ENCODE peak calls at places on chromosomes 4 and X, in four cellular contexts. J is CD4-positive, alpha-beta memory T cell; T is mammary epithelial cell; I is GM23248. W is an unnamed sample. For H3K4me1 and H3K36me3, the result is how much of the 10 kb centered on the place peaks cover.

GRCh38 chr4:159008671-159009070 is 94.2 kb upstream of the RAPGEF2 start:
- DNase-seq in J (no peak), I (no peak), T (no peak), W (no peak)

GRCh38 chrX:70500826-70501225 is 56.2 kb downstream of the DLG3 start:
- DNase-seq in T (no peak), I (no peak), J (no peak), W (no peak)

GRCh38 chr4:128471576-128471975 is 184.0 kb upstream of the PGRMC2 start:
- DNase-seq in I (peak), J (no peak), T (no peak), W (no peak)

GRCh38 chrX:99301990-99302389 is 1108.1 kb downstream of the PCDH19 start:
- DNase-seq in I (peak), T (no peak), J (no peak), W (no peak)

GRCh38 chrX:34578237-34578636 is 78.8 kb downstream of the TMEM47 start:
- DNase-seq in J (no peak), I (peak), T (peak), W (no peak)

GRCh38 chr4:1090036-1090435 is 23.3 kb downstream of the RNF212 start:
- DNase-seq in I (no peak), T (no peak), J (no peak), W (no peak)

GRCh38 chr4:169492436-169493163 is 119.8 kb downstream of the NEK1 start:
- DNase-seq in J (peak), I (peak), T (peak), W (no peak)

GRCh38 chrX:13700380-13700779 is 11.5 kb downstream of the RAB9A start:
- DNase-seq in T (no peak), J (no peak), I (no peak), W (no peak)

GRCh38 chrX:307261-308111 is 11.1 kb downstream of the GTPBP6 start:
- DNase-seq in T (no peak), I (no peak), J (no peak), W (no peak)

GRCh38 chrX:103414561-103414960 is 38.2 kb downstream of the BEX3 start:
- DNase-seq in I (no peak), T (no peak), J (no peak), W (no peak)

GRCh38 chr4:1469596-1470392 is 63.6 kb upstream of the NKX1-1 start:
- DNase-seq in J (no peak), I (no peak), T (peak), W (no peak)

GRCh38 chr4:21002976-21003375 is 302.7 kb downstream of the PACRGL start:
- DNase-seq in J (no peak), I (no peak), T (no peak), W (no peak)

GRCh38 chr4:139509727-139510410 is 46.1 kb downstream of the SETD7 start:
- DNase-seq in J (no peak), I (peak), T (no peak), W (no peak)

GRCh38 chr4:53780736-53781400 is 189.6 kb upstream of the LNX1 start:
- DNase-seq in J (no peak), I (peak), T (no peak), W (no peak)

GRCh38 chr4:84492737-84493091 is 6.4 kb downstream of the NKX6-1 start:
- DNase-seq in T (no peak), I (no peak), J (no peak), W (no peak)

GRCh38 chrX:87236836-87237235 is 280.8 kb upstream of the KLHL4 start:
- DNase-seq in I (no peak), T (no peak), J (no peak), W (no peak)

GRCh38 chrX:41333744-41333993 is 293 bp upstream of the DDX3X start:
- DNase-seq in T (no peak), I (peak), J (no peak), W (no peak)

GRCh38 chr4:96509039-96509741 is 669.3 kb downstream of the PDHA2 start:
- DNase-seq in I (no peak), T (no peak), J (no peak), W (no peak)

GRCh38 chrX:630007-630921 is at the start of gene SHOX:
- DNase-seq in T (no peak), J (no peak), I (no peak), W (no peak)

GRCh38 chr4:38230821-38231583 is 270.8 kb downstream of the PTTG2 start:
- DNase-seq in I (no peak), J (no peak), T (no peak), W (no peak)

GRCh38 chr4:38669233-38669632 is 5.2 kb downstream of the KLF3 start:
- DNase-seq in T (no peak), J (no peak), I (peak), W (no peak)

GRCh38 chr4:850323-850945 is 24.5 kb upstream of the CPLX1 start:
- DNase-seq in I (no peak), J (no peak), T (no peak), W (no peak)

GRCh38 chr4:26206981-26207380 is 113.8 kb upstream of the RBPJ start:
- DNase-seq in I (no peak), J (no peak), T (no peak), W (no peak)

GRCh38 chr4:98939892-98940298 is 11.0 kb upstream of the EIF4E start:
- DNase-seq in J (peak), I (peak), T (peak), W (no peak)

GRCh38 chrX:30971761-30972603 is 82.9 kb upstream of the TAB3 start:
- DNase-seq in T (peak), J (no peak), I (peak), W (no peak)

GRCh38 chr4:94488667-94489066 is 36.9 kb downstream of the PDLIM5 start:
- DNase-seq in T (peak), J (no peak), I (peak), W (no peak)
- H3K4me1 ChIP-seq in T (half or more), J (under half), I (under half), W (under half)

GRCh38 chr4:175456131-175456530 is 355.9 kb downstream of the GPM6A start:
- DNase-seq in I (no peak), T (peak), J (no peak), W (no peak)

GRCh38 chr4:175459571-175459970 is 352.5 kb downstream of the GPM6A start:
- DNase-seq in J (no peak), T (no peak), I (peak), W (no peak)

GRCh38 chr4:175453456-175453855 is 358.6 kb downstream of the GPM6A start:
- DNase-seq in J (no peak), T (no peak), I (no peak), W (no peak)

GRCh38 chr4:175457956-175458355 is 354.1 kb downstream of the GPM6A start:
- DNase-seq in I (no peak), T (peak), J (no peak), W (no peak)
- H3K4me3 ChIP-seq in I (no peak), T (no peak), J (no peak), W (no peak)

DNA sequence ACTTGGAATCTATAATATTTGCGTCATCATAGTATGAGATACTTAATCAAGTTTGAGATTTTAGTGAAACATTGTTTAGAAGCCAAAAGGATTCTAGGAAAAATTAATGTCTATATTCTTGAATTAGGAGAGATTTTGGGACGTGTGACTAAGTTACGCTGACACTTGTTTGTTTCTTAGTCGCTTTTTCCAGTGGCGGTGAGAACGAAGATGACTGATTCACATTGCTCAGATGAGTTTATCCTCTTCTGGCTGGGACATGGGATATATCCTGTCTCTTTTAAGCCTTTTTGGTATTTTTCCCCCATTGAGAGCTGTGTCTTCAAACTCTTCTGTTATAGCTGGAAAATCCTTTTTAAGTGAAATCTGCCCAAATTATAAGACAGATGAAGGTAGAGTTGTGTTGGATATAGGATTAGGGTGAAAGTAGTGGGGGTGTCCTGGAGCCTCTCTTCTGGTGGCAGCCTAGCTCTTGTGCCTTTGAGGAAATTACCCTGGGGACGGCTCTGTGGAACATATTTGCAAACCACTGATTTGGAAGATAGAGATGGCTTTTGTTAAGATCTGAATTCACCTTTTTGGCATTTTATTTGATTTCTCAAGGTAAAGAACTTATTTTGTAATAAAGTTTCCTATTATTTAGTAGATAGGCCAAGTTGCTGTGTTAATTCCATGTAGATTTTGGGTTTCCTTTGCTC is 49.7 kb downstream of the HTT start:
- DNase-seq in J (no peak), I (no peak), T (no peak), W (no peak)
- H3K36me3 ChIP-seq in J (under half), I (under half), T (under half), W (under half)

GRCh38 chr4:48130100-48130499 is 4.0 kb downstream of the TXK start:
- DNase-seq in J (no peak), I (no peak), T (no peak), W (no peak)

GRCh38 chr4:48126621-48127020 is 7.4 kb downstream of the TXK start:
- DNase-seq in J (no peak), I (no peak), T (no peak), W (no peak)

GRCh38 chr4:48129307-48130014 is 4.6 kb downstream of the TXK start:
- DNase-seq in I (no peak), J (no peak), T (no peak), W (no peak)

GRCh38 chr4:48127231-48127881 is 6.7 kb downstream of the TXK start:
- DNase-seq in T (no peak), J (no peak), I (no peak), W (no peak)

DNA sequence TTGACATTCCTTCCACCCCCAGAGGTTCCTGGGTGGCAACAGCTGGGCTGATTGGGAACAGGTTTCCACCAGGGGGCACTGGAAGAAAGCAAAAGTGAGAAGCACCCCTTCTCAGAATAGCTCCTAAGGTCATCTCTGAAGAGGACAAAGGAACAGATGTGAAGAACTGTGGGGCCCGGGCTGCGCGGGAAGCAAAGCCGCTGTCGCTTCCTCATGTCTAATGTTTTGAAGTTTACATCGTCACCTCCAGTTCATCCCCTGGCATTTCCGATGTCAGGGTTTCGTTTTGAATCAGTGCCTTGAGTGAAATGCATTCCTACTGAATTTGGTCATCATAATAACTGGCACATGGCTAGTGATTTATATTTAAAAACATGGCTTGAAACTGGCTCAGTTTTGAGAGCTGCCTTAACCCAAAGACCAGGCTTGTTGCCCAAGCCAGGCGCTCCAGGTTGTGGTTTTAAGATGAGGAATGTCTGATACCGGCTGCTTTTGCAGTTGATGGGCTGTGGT is 6.1 kb downstream of the TXK start:
- DNase-seq in J (peak), T (peak), I (peak), W (peak)
- H3K4me1 ChIP-seq in J (half or more), T (under half), I (under half), W (under half)

DNA sequence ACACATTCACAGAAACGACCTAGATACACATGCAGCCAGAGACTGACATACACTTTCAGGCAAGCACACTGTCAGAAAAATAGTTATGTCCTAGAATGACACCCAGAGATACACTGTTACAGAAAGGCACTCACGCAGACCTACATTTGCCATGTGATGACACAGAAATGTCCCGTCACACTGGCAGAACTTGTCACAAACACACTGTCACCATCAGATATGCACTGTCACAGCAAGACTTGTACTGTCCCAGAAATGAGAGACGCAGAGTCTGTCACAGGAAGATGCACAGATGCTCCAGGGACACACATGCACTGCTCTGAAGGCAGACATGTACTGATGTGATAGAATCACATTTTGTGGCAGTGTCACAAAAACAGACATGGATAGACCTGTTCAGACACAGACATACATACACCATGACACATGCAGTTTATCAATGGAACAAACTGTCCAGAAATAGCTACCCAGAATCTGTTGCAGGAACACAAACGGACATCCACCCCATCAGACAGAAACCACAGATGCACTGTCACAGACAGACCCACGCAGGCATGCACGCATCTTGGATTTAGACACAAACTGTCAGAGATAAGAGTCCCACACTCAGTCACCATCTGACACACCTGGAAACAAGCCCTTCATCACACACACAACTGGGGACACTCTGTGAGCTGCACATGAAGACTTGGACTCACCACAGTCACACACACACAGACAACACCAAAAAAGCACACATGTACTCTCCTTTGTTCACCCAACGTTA is 1.3 kb upstream of the PIM2 start:
- DNase-seq in J (peak), I (no peak), T (no peak), W (no peak)
- H3K4me3 ChIP-seq in J (peak), I (no peak), T (no peak), W (no peak)

DNA sequence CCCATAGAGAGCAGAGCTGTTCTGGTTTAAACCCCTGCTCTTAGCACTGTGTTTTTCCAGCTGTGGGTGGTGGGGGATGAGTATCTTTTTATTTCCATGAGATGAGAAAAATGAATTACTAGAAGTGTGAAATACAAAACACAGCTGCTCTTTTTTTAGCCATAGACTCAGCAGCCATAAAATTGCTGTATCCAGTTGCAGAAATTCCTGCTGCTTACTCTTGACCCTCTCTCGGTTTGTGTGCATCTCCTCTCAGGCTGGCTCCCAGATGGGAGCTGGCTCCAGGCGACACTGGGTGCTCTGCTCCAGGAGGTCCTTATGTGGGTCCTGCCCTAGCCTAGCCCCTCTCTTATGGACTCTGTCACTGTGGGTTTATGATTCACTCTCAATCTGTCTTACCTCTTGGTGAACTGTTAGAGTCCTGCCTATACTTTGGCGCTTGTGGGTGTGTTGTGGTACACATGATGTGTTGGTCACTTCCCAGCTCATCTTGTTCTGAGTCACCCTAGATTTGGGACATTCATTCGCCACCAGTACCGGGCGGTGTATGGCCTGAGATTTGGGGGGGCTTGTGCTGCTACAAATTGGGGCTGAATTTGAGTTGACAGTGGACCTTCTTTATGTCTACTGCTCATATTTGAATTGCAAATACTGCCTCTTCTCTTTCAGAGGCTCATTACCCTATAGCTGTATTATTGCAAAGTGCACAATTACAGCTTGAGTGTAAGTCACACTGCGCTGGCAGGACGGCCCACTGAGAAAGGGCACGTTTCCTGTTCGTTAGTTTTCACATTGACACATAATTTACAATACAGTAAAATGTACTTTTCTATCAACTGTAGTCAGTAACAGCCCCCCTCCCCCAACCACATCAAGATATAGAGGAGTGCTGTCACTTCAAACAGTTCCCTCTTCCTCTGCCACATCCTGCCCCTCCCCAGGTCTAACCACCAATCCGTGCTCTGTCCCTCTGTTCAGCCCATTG is 46.9 kb upstream of the MSANTD1 start:
- DNase-seq in I (peak), T (no peak), J (peak), W (no peak)
- H3K36me3 ChIP-seq in I (under half), T (under half), J (under half), W (under half)

GRCh38 chrX:153620576-153620975 is 21.6 kb upstream of the CCNQ start:
- DNase-seq in T (peak), I (no peak), J (no peak), W (no peak)
- H3K4me1 ChIP-seq in T (under half), I (under half), J (under half), W (under half)

GRCh38 chrX:107777536-107777832 is at the start of gene NCBP2L:
- DNase-seq in J (no peak), I (no peak), T (no peak), W (no peak)
- H3K4me3 ChIP-seq in J (peak), I (peak), T (peak), W (peak)